ENCODE peak calls at places on chromosomes 11 and 22, in seven cellular contexts. Q, V, O, U, R, P and T are unnamed samples.

GRCh38 chr11:28176231-28176853 is 68.2 kb downstream of the METTL15 start:
- DNase-seq in O (peak), Q (no peak), R (no peak), P (no peak), U (no peak), V (no peak), T (no peak)

GRCh38 chr22:16974298-16975084 is 33.5 kb downstream of the GAB4 start:
- DNase-seq in U (no peak), P (no peak), V (no peak), O (no peak), R (peak), Q (no peak), T (peak)

GRCh38 chr22:42074153-42074750 is at the start of gene PHETA2:
- DNase-seq in V (peak), O (peak), Q (no peak), U (no peak), P (no peak), R (no peak), T (no peak)

GRCh38 chr11:112172362-112172994 is 2.8 kb upstream of the BCO2 start:
- DNase-seq in U (no peak), Q (no peak), R (no peak), P (no peak), V (no peak), O (peak), T (no peak)

GRCh38 chr11:68903288-68903630 is 373 bp downstream of the MRPL21 start:
- DNase-seq in V (no peak), O (no peak), P (no peak), U (no peak), Q (no peak), R (no peak), T (no peak)

GRCh38 chr22:41563051-41563711 is 2.4 kb downstream of the CSDC2 start:
- DNase-seq in R (no peak), O (peak), U (no peak), V (no peak), Q (no peak), P (no peak), T (no peak)

GRCh38 chr11:111411456-111411855 is 32.4 kb upstream of the POU2AF1 start:
- DNase-seq in R (no peak), V (no peak), P (no peak), Q (no peak), O (no peak), U (no peak), T (no peak)

GRCh38 chr11:113957016-113957415 is 17.9 kb upstream of the HTR3A start:
- DNase-seq in U (no peak), O (no peak), Q (no peak), P (no peak), R (peak), V (no peak), T (no peak)

GRCh38 chr11:42407379-42407778 is 904.4 kb upstream of the API5 start:
- DNase-seq in R (peak), V (no peak), O (no peak), U (no peak), Q (no peak), P (peak), T (no peak)